ENCODE peak calls at places on chromosomes 12 and 14, in five cellular contexts. A is amniotic stem cell, B is smooth muscle cell of the brain vasculature, J is nephron progenitor cell, O is posterior cingulate gyrus. Z is an unnamed sample.

GRCh38 chr14:42224053-42224888 is 617.6 kb downstream of the LRFN5 start:
- DNase-seq in A (peak), B (peak), J (peak), O (peak), Z (peak)

GRCh38 chr12:19031032-19031431 is 98.5 kb upstream of the PLEKHA5 start:
- DNase-seq in A (peak), B (no peak), J (no peak), O (no peak), Z (peak)

GRCh38 chr12:120984351-120984898 is 6.1 kb downstream of the HNF1A start:
- DNase-seq in A (no peak), B (no peak), J (no peak), O (peak), Z (no peak)

GRCh38 chr12:77847060-77847541 is 16.4 kb downstream of the NAV3 start:
- DNase-seq in A (no peak), B (no peak), J (no peak), O (no peak), Z (no peak)

GRCh38 chr12:56759270-56759908 is 3.7 kb upstream of the HSD17B6 start:
- DNase-seq in A (no peak), B (no peak), J (no peak), O (no peak), Z (no peak)

GRCh38 chr12:4567073-4567881 is 5.3 kb downstream of the DYRK4 start:
- DNase-seq in A (no peak), B (no peak), J (no peak), O (peak), Z (no peak)

GRCh38 chr14:93977790-93978581 is 1.6 kb upstream of the ASB2 start:
- DNase-seq in A (no peak), B (no peak), J (no peak), O (peak), Z (peak)

GRCh38 chr12:51388066-51388799 is 3.0 kb downstream of the GALNT6 start:
- DNase-seq in A (no peak), B (no peak), J (no peak), O (peak), Z (no peak)

GRCh38 chr12:29552324-29552927 is 54.9 kb upstream of the OVCH1 start:
- DNase-seq in A (no peak), B (no peak), J (peak), O (peak), Z (peak)

GRCh38 chr12:13365782-13366366 is 169.3 kb downstream of the EMP1 start:
- DNase-seq in A (no peak), B (no peak), J (no peak), O (peak), Z (no peak)

GRCh38 chr14:73591690-73592448 is at the start of gene ACOT4:
- DNase-seq in A (no peak), B (no peak), J (peak), O (peak), Z (peak)

GRCh38 chr12:4908694-4909396 is 860 bp upstream of the KCNA1 start:
- DNase-seq in A (no peak), B (peak), J (peak), O (peak), Z (no peak)

GRCh38 chr12:46843811-46844210 is 18.0 kb upstream of the SLC38A4 start:
- DNase-seq in A (no peak), B (no peak), J (no peak), O (no peak), Z (no peak)

GRCh38 chr14:61099221-61099835 is 118.3 kb downstream of the SLC38A6 start:
- DNase-seq in A (no peak), B (no peak), J (no peak), O (no peak), Z (no peak)

GRCh38 chr12:52175411-52176350 is 16.1 kb downstream of the KRT80 start:
- DNase-seq in A (no peak), B (no peak), J (peak), O (no peak), Z (no peak)

GRCh38 chr12:25996677-25997076 is 38.2 kb downstream of the RASSF8 start:
- DNase-seq in A (no peak), B (no peak), J (no peak), O (no peak), Z (no peak)

GRCh38 chr12:49121047-49121696 is 10.0 kb downstream of the TUBA1B start:
- DNase-seq in A (peak), B (no peak), J (peak), O (no peak), Z (peak)

GRCh38 chr12:10364839-10365681 is 24.8 kb downstream of the KLRK1 start:
- DNase-seq in A (peak), B (peak), J (no peak), O (peak), Z (peak)

GRCh38 chr12:30769802-30770201 is 15.1 kb upstream of the CAPRIN2 start:
- DNase-seq in A (no peak), B (no peak), J (no peak), O (no peak), Z (no peak)

GRCh38 chr14:24665440-24665991 is 31.5 kb upstream of the GZMB start:
- DNase-seq in A (no peak), B (no peak), J (no peak), O (no peak), Z (no peak)

GRCh38 chr14:33294419-33294818 is 355.7 kb downstream of the NPAS3 start:
- DNase-seq in A (no peak), B (no peak), J (no peak), O (no peak), Z (no peak)

GRCh38 chr14:61080591-61081010 is 99.6 kb downstream of the SLC38A6 start:
- DNase-seq in A (peak), B (no peak), J (no peak), O (no peak), Z (no peak)

GRCh38 chr12:6567112-6567680 is 895 bp downstream of the NOP2 start:
- DNase-seq in A (no peak), B (no peak), J (no peak), O (peak), Z (no peak)